ENCODE peak calls at places on chromosomes 11 and 22, in five cellular contexts. One of them, this sample, is unnamed.

GRCh38 chr11:103842795-103843194 is 193.6 kb upstream of the DDI1 start:
- DNase-seq in body of pancreas: no peak
- DNase-seq in naive thymus-derived CD4-positive, alpha-beta T cell: no peak
- DNase-seq in lung: no peak
- DNase-seq in left ventricle myocardium inferior: no peak
- DNase-seq in this sample: no peak

GRCh38 chr11:35525501-35526175 is at the start of gene PAMR1:
- DNase-seq in lung: no peak
- DNase-seq in body of pancreas: peak; percentile 46
- DNase-seq in left ventricle myocardium inferior: peak; percentile 54
- DNase-seq in naive thymus-derived CD4-positive, alpha-beta T cell: no peak
- DNase-seq in this sample: peak; percentile 89

GRCh38 chr11:60925685-60926267 is 1.5 kb downstream of the TMEM132A start:
- DNase-seq in lung: no peak
- DNase-seq in left ventricle myocardium inferior: no peak
- DNase-seq in naive thymus-derived CD4-positive, alpha-beta T cell: no peak
- DNase-seq in body of pancreas: no peak
- DNase-seq in this sample: no peak

GRCh38 chr11:1175461-1176223 is 17.9 kb downstream of the MUC5AC start:
- DNase-seq in left ventricle myocardium inferior: no peak
- DNase-seq in body of pancreas: no peak
- DNase-seq in naive thymus-derived CD4-positive, alpha-beta T cell: no peak
- DNase-seq in lung: no peak
- DNase-seq in this sample: no peak

GRCh38 chr11:11440149-11440548 is 87.1 kb upstream of the CSNK2A3 start:
- DNase-seq in body of pancreas: no peak
- DNase-seq in lung: no peak
- DNase-seq in naive thymus-derived CD4-positive, alpha-beta T cell: no peak
- DNase-seq in left ventricle myocardium inferior: no peak
- DNase-seq in this sample: no peak

GRCh38 chr11:64600281-64600992 is 9.4 kb downstream of the SLC22A12 start:
- DNase-seq in body of pancreas: no peak
- DNase-seq in left ventricle myocardium inferior: no peak
- DNase-seq in lung: no peak
- DNase-seq in naive thymus-derived CD4-positive, alpha-beta T cell: no peak
- DNase-seq in this sample: no peak

GRCh38 chr11:3124821-3125220 is 40.3 kb downstream of the OSBPL5 start:
- DNase-seq in naive thymus-derived CD4-positive, alpha-beta T cell: no peak
- DNase-seq in lung: no peak
- DNase-seq in body of pancreas: no peak
- DNase-seq in left ventricle myocardium inferior: no peak
- DNase-seq in this sample: no peak

GRCh38 chr22:42895541-42895981 is 38.5 kb upstream of the ARFGAP3 start:
- DNase-seq in naive thymus-derived CD4-positive, alpha-beta T cell: no peak
- DNase-seq in lung: no peak
- DNase-seq in body of pancreas: peak; percentile 64
- DNase-seq in left ventricle myocardium inferior: no peak
- DNase-seq in this sample: no peak

GRCh38 chr11:117600261-117600783 is 196.7 kb downstream of the DSCAML1 start:
- DNase-seq in lung: no peak
- DNase-seq in naive thymus-derived CD4-positive, alpha-beta T cell: no peak
- DNase-seq in left ventricle myocardium inferior: no peak
- DNase-seq in body of pancreas: no peak
- DNase-seq in this sample: no peak

GRCh38 chr11:6601041-6601461 is 2.4 kb downstream of the RRP8 start:
- DNase-seq in naive thymus-derived CD4-positive, alpha-beta T cell: no peak
- DNase-seq in left ventricle myocardium inferior: no peak
- DNase-seq in body of pancreas: no peak
- DNase-seq in lung: no peak
- DNase-seq in this sample: no peak

GRCh38 chr22:45998638-45999378 is 21.8 kb upstream of the WNT7B start:
- DNase-seq in lung: no peak
- DNase-seq in naive thymus-derived CD4-positive, alpha-beta T cell: no peak
- DNase-seq in left ventricle myocardium inferior: peak; percentile 12
- DNase-seq in body of pancreas: no peak
- DNase-seq in this sample: no peak

GRCh38 chr22:46428602-46429326 is 93.2 kb downstream of the TRMU start:
- DNase-seq in lung: no peak
- DNase-seq in body of pancreas: no peak
- DNase-seq in naive thymus-derived CD4-positive, alpha-beta T cell: no peak
- DNase-seq in left ventricle myocardium inferior: no peak
- DNase-seq in this sample: no peak

GRCh38 chr11:93997741-93998140 is 23.4 kb upstream of the HEPHL1 start:
- DNase-seq in lung: no peak
- DNase-seq in naive thymus-derived CD4-positive, alpha-beta T cell: no peak
- DNase-seq in left ventricle myocardium inferior: no peak
- DNase-seq in body of pancreas: no peak
- DNase-seq in this sample: no peak

GRCh38 chr11:34311126-34311525 is 46.7 kb downstream of the ABTB2 start:
- DNase-seq in lung: no peak
- DNase-seq in body of pancreas: no peak
- DNase-seq in left ventricle myocardium inferior: peak; percentile 37
- DNase-seq in naive thymus-derived CD4-positive, alpha-beta T cell: no peak
- DNase-seq in this sample: peak; percentile 93

GRCh38 chr22:37806409-37807338 is 1.1 kb upstream of the GCAT start:
- DNase-seq in left ventricle myocardium inferior: no peak
- DNase-seq in body of pancreas: peak; percentile 43
- DNase-seq in lung: no peak
- DNase-seq in naive thymus-derived CD4-positive, alpha-beta T cell: no peak
- DNase-seq in this sample: peak; percentile 46

GRCh38 chr11:78170413-78170812 is 18.0 kb downstream of the KCTD21 start:
- DNase-seq in lung: no peak
- DNase-seq in left ventricle myocardium inferior: no peak
- DNase-seq in body of pancreas: no peak
- DNase-seq in naive thymus-derived CD4-positive, alpha-beta T cell: no peak
- DNase-seq in this sample: no peak
- H3K27ac ChIP-seq in lung: no peak overlapping the region
- H3K27ac ChIP-seq in left ventricle myocardium inferior: peak overlapping the region; percentile 92
- H3K27ac ChIP-seq in body of pancreas: no peak overlapping the region
- H3K27ac ChIP-seq in naive thymus-derived CD4-positive, alpha-beta T cell: no peak overlapping the region
- H3K27ac ChIP-seq in this sample: peak overlapping the region; percentile 91

GRCh38 chr11:8732748-8733241 is 50.2 kb downstream of the RPL27A start:
- DNase-seq in body of pancreas: peak; percentile 85
- DNase-seq in left ventricle myocardium inferior: peak; percentile 76
- DNase-seq in lung: no peak
- DNase-seq in naive thymus-derived CD4-positive, alpha-beta T cell: no peak
- DNase-seq in this sample: no peak
- H3K27ac ChIP-seq in body of pancreas: peak overlapping the region; percentile 0
- H3K27ac ChIP-seq in left ventricle myocardium inferior: peak overlapping the region; percentile 84
- H3K27ac ChIP-seq in lung: peak overlapping the region; percentile 88
- H3K27ac ChIP-seq in naive thymus-derived CD4-positive, alpha-beta T cell: no peak overlapping the region
- H3K27ac ChIP-seq in this sample: peak overlapping the region; percentile 36

DNA sequence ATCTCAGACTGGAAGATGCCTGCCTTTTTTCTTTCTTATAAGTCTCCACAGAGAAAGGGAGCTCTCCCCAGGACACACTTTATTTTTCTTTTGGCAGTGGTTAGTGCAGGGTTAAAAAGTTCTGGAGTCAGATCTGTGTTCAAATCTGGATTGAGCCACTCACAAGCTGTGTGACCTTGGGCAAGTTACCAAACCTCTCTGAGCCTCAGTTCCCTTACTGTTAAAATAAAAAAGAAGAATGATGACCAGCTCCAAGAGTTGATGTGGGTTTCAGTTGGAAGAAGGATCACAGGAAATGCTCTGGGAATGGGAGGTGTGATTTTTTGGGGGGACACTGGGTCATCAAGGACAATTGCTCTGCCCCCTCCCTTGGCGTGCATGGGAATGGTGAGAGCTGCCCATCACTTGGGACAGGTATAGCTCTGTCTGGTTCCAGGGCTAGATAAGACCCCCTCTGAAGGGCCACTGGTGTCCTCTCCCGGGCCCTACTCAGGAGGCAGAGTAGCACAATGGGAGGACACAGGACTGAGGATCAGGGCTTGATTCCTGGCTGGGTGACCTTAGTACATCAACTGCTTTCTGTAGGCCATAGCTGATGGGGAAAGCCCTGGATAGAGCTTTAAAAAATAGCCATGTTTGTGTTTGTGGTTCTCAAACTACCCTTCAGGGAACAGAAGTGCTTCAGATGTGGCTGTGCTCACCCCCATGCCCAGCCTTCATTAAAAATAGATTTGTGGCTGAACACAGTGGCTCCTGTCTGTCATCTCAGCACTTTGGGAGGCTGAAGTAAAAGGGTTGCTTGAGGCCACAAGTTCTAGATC is 228.3 kb downstream of the MIAT start:
- DNase-seq in body of pancreas: no peak
- DNase-seq in lung: no peak
- DNase-seq in left ventricle myocardium inferior: no peak
- DNase-seq in naive thymus-derived CD4-positive, alpha-beta T cell: no peak
- DNase-seq in this sample: no peak
- H3K27ac ChIP-seq in body of pancreas: no peak overlapping the region
- H3K27ac ChIP-seq in lung: no peak overlapping the region
- H3K27ac ChIP-seq in left ventricle myocardium inferior: no peak overlapping the region
- H3K27ac ChIP-seq in naive thymus-derived CD4-positive, alpha-beta T cell: no peak overlapping the region
- H3K27ac ChIP-seq in this sample: peak overlapping the region; percentile 95

GRCh38 chr22:44311855-44312170 is 938 bp downstream of the SHISAL1 start:
- DNase-seq in left ventricle myocardium inferior: no peak
- DNase-seq in body of pancreas: no peak
- DNase-seq in naive thymus-derived CD4-positive, alpha-beta T cell: no peak
- DNase-seq in lung: no peak
- DNase-seq in this sample: peak; percentile 89

GRCh38 chr22:44309137-44309536 is 3.6 kb downstream of the SHISAL1 start:
- DNase-seq in left ventricle myocardium inferior: no peak
- DNase-seq in naive thymus-derived CD4-positive, alpha-beta T cell: no peak
- DNase-seq in body of pancreas: no peak
- DNase-seq in lung: peak; percentile 42
- DNase-seq in this sample: peak; percentile 93

GRCh38 chr22:44311104-44311854 is 1.5 kb downstream of the SHISAL1 start:
- DNase-seq in left ventricle myocardium inferior: no peak
- DNase-seq in body of pancreas: no peak
- DNase-seq in lung: no peak
- DNase-seq in naive thymus-derived CD4-positive, alpha-beta T cell: no peak
- DNase-seq in this sample: no peak

GRCh38 chr22:44307509-44308169 is 5.1 kb downstream of the SHISAL1 start:
- DNase-seq in body of pancreas: no peak
- DNase-seq in naive thymus-derived CD4-positive, alpha-beta T cell: no peak
- DNase-seq in lung: no peak
- DNase-seq in left ventricle myocardium inferior: no peak
- DNase-seq in this sample: no peak

GRCh38 chr22:44309647-44310046 is 3.1 kb downstream of the SHISAL1 start:
- DNase-seq in left ventricle myocardium inferior: no peak
- DNase-seq in naive thymus-derived CD4-positive, alpha-beta T cell: no peak
- DNase-seq in lung: no peak
- DNase-seq in body of pancreas: no peak
- DNase-seq in this sample: peak; percentile 31
- H3K27ac ChIP-seq in left ventricle myocardium inferior: no peak overlapping the region
- H3K27ac ChIP-seq in naive thymus-derived CD4-positive, alpha-beta T cell: no peak overlapping the region
- H3K27ac ChIP-seq in lung: no peak overlapping the region
- H3K27ac ChIP-seq in body of pancreas: no peak overlapping the region
- H3K27ac ChIP-seq in this sample: no peak overlapping the region

GRCh38 chr11:119091083-119091650 is 6.5 kb downstream of the HMBS start:
- DNase-seq in body of pancreas: no peak
- DNase-seq in naive thymus-derived CD4-positive, alpha-beta T cell: no peak
- DNase-seq in lung: no peak
- DNase-seq in left ventricle myocardium inferior: no peak
- DNase-seq in this sample: no peak
- H3K27ac ChIP-seq in body of pancreas: no peak overlapping the region
- H3K27ac ChIP-seq in naive thymus-derived CD4-positive, alpha-beta T cell: no peak overlapping the region
- H3K27ac ChIP-seq in lung: no peak overlapping the region
- H3K27ac ChIP-seq in left ventricle myocardium inferior: no peak overlapping the region
- H3K27ac ChIP-seq in this sample: no peak overlapping the region

DNA sequence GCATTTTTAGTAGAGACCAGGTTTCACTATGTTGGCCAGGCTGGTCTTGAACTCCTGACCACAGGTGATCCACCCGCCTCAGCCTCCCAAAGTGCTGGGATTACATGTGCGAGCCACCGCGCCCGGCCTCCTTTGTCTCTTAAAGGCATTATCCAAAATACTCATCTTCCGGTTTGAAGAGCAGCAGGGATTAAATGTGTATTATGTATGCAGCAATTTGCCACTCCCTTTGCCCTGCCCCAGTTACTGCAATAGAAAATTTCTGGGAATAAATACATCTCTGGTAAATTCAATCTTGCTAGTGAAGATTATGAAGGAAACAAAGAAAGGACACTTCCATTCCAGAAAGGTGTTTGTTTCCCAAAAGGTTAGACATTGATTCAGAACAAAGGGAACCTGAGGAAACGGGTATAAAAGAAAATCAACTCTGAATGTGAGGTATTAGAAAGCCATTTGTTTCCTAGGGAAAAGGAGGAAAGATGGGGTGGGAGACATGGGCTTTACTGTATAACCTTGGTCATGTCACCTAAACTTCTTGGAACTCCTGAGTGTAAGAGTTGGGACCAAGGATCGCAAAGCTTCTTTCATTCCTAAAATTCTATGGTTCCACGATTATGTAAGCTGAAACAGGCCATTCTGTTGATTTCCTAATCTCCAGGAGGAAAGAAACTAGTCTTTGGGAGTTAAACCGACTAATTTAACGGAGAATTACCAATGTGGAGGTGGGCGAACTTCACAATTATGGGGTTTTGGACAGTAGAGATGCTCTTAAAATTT is 962 bp upstream of the HIPK3 start:
- DNase-seq in naive thymus-derived CD4-positive, alpha-beta T cell: no peak
- DNase-seq in lung: no peak
- DNase-seq in left ventricle myocardium inferior: no peak
- DNase-seq in body of pancreas: no peak
- DNase-seq in this sample: no peak
- H3K27ac ChIP-seq in naive thymus-derived CD4-positive, alpha-beta T cell: peak overlapping the region; percentile 97
- H3K27ac ChIP-seq in lung: peak overlapping the region; percentile 100
- H3K27ac ChIP-seq in left ventricle myocardium inferior: peak overlapping the region; percentile 100
- H3K27ac ChIP-seq in body of pancreas: peak overlapping the region; percentile 100
- H3K27ac ChIP-seq in this sample: peak overlapping the region; percentile 82

GRCh38 chr11:65649656-65650546 is 12.0 kb downstream of the SIPA1 start:
- DNase-seq in body of pancreas: no peak
- DNase-seq in left ventricle myocardium inferior: peak; percentile 16
- DNase-seq in naive thymus-derived CD4-positive, alpha-beta T cell: no peak
- DNase-seq in lung: no peak
- DNase-seq in this sample: no peak
- H3K27ac ChIP-seq in body of pancreas: no peak overlapping the region
- H3K27ac ChIP-seq in left ventricle myocardium inferior: peak overlapping the region; percentile 99
- H3K27ac ChIP-seq in naive thymus-derived CD4-positive, alpha-beta T cell: no peak overlapping the region
- H3K27ac ChIP-seq in lung: no peak overlapping the region
- H3K27ac ChIP-seq in this sample: no peak overlapping the region

GRCh38 chr11:67404515-67405195 is 772 bp downstream of the TBC1D10C start:
- DNase-seq in naive thymus-derived CD4-positive, alpha-beta T cell: no peak
- DNase-seq in left ventricle myocardium inferior: no peak
- DNase-seq in lung: no peak
- DNase-seq in body of pancreas: no peak
- DNase-seq in this sample: no peak
- H3K27ac ChIP-seq in naive thymus-derived CD4-positive, alpha-beta T cell: peak overlapping the region; percentile 87
- H3K27ac ChIP-seq in left ventricle myocardium inferior: no peak overlapping the region
- H3K27ac ChIP-seq in lung: no peak overlapping the region
- H3K27ac ChIP-seq in body of pancreas: no peak overlapping the region
- H3K27ac ChIP-seq in this sample: no peak overlapping the region

GRCh38 chr22:48629631-48630443 is 1197.8 kb downstream of the BRD1 start:
- DNase-seq in naive thymus-derived CD4-positive, alpha-beta T cell: no peak
- DNase-seq in lung: no peak
- DNase-seq in left ventricle myocardium inferior: no peak
- DNase-seq in body of pancreas: no peak
- DNase-seq in this sample: no peak

GRCh38 chr22:48627966-48628365 is 1199.7 kb downstream of the BRD1 start:
- DNase-seq in left ventricle myocardium inferior: no peak
- DNase-seq in naive thymus-derived CD4-positive, alpha-beta T cell: no peak
- DNase-seq in body of pancreas: no peak
- DNase-seq in lung: no peak
- DNase-seq in this sample: no peak

GRCh38 chr22:48628891-48629559 is 1198.6 kb downstream of the BRD1 start:
- DNase-seq in naive thymus-derived CD4-positive, alpha-beta T cell: no peak
- DNase-seq in body of pancreas: no peak
- DNase-seq in left ventricle myocardium inferior: no peak
- DNase-seq in lung: no peak
- DNase-seq in this sample: no peak

GRCh38 chr22:48624401-48624800 is 1203.3 kb downstream of the BRD1 start:
- DNase-seq in naive thymus-derived CD4-positive, alpha-beta T cell: no peak
- DNase-seq in lung: no peak
- DNase-seq in body of pancreas: no peak
- DNase-seq in left ventricle myocardium inferior: no peak
- DNase-seq in this sample: no peak

GRCh38 chr22:48627203-48627602 is 1200.5 kb downstream of the BRD1 start:
- DNase-seq in lung: no peak
- DNase-seq in left ventricle myocardium inferior: no peak
- DNase-seq in naive thymus-derived CD4-positive, alpha-beta T cell: no peak
- DNase-seq in body of pancreas: no peak
- DNase-seq in this sample: no peak
- H3K27ac ChIP-seq in lung: no peak overlapping the region
- H3K27ac ChIP-seq in left ventricle myocardium inferior: no peak overlapping the region
- H3K27ac ChIP-seq in naive thymus-derived CD4-positive, alpha-beta T cell: no peak overlapping the region
- H3K27ac ChIP-seq in body of pancreas: no peak overlapping the region
- H3K27ac ChIP-seq in this sample: no peak overlapping the region